ENCODE peak calls at places on chromosome 22, in nine cellular contexts. M is lower lobe of right lung, L is heart left ventricle, P is WTC11, S is mucosa of descending colon, T is body of pancreas, N is osteoblast, G is neural progenitor cell, Q is AG09309. Y is an unnamed sample.

GRCh38 chr22:29336751-29337490 is 21.4 kb upstream of the RASL10A start:
- DNase-seq in P (no peak), M (no peak), T (no peak), G (no peak), L (no peak), S (no peak), Q (no peak), N (peak), Y (no peak)

GRCh38 chr22:23262474-23263332 is 82.4 kb downstream of the BCR start:
- DNase-seq in M (no peak), N (no peak), T (no peak), P (no peak), G (no peak), Q (no peak), L (no peak), S (no peak), Y (peak)

GRCh38 chr22:43158778-43159483 is 7.6 kb downstream of the TSPO start:
- DNase-seq in G (no peak), P (no peak), S (no peak), Q (no peak), M (no peak), N (peak), T (no peak), L (no peak), Y (no peak)

GRCh38 chr22:38505595-38506117 is 455 bp downstream of the DDX17 start:
- DNase-seq in S (peak), M (peak), Q (no peak), T (peak), L (peak), P (peak), G (peak), N (peak), Y (peak)

GRCh38 chr22:27240298-27240885 is 561.2 kb downstream of the MN1 start:
- DNase-seq in L (no peak), N (peak), Q (no peak), M (no peak), P (no peak), S (no peak), G (no peak), T (peak), Y (no peak)

GRCh38 chr22:37145415-37146385 is 4.0 kb downstream of the IL2RB start:
- DNase-seq in S (peak), T (peak), L (peak), N (peak), Q (no peak), G (no peak), M (no peak), P (no peak), Y (no peak)

GRCh38 chr22:30240541-30241417 is 5.8 kb downstream of the LIF start:
- DNase-seq in Q (no peak), P (no peak), G (no peak), T (no peak), N (peak), L (no peak), S (no peak), M (no peak), Y (no peak)

GRCh38 chr22:40890881-40891280 is 29.0 kb upstream of the DNAJB7 start:
- DNase-seq in N (no peak), G (no peak), M (no peak), P (no peak), Q (peak), L (no peak), S (no peak), T (no peak), Y (no peak)

GRCh38 chr22:32410459-32410858 is 1.6 kb downstream of the RTCB start:
- DNase-seq in M (no peak), G (no peak), Q (no peak), T (no peak), P (no peak), L (no peak), N (no peak), S (no peak), Y (no peak)

GRCh38 chr22:42296381-42296853 is 26.0 kb upstream of the TCF20 start:
- DNase-seq in S (no peak), N (no peak), G (no peak), T (peak), L (peak), M (no peak), P (peak), Q (no peak), Y (no peak)

GRCh38 chr22:36781656-36782627 is 6.0 kb upstream of the IFT27 start:
- DNase-seq in L (peak), P (peak), S (peak), T (peak), N (peak), G (peak), Q (peak), M (peak), Y (peak)

GRCh38 chr22:32579533-32580220 is 105.1 kb downstream of the FBXO7 start:
- DNase-seq in G (no peak), T (no peak), M (peak), N (no peak), S (no peak), L (no peak), P (no peak), Q (no peak), Y (no peak)

GRCh38 chr22:27186643-27187042 is 529.3 kb downstream of the MIAT start:
- DNase-seq in P (no peak), M (no peak), G (no peak), L (no peak), S (no peak), Q (no peak), T (no peak), N (no peak), Y (no peak)

GRCh38 chr22:22671506-22671905 is 27.1 kb downstream of the GGTLC2 start:
- DNase-seq in G (no peak), Q (no peak), S (no peak), M (no peak), P (no peak), L (no peak), N (no peak), T (no peak), Y (no peak)

GRCh38 chr22:49500942-49501395 is 326.7 kb downstream of the BRD1 start:
- DNase-seq in G (no peak), Q (no peak), N (no peak), P (no peak), T (no peak), L (no peak), S (no peak), M (no peak), Y (no peak)

GRCh38 chr22:40512426-40513136 is 123.9 kb downstream of the MRTFA start:
- DNase-seq in L (no peak), S (no peak), G (no peak), T (no peak), P (no peak), M (no peak), N (peak), Q (peak), Y (no peak)

GRCh38 chr22:49427341-49427740 is 400.3 kb downstream of the BRD1 start:
- DNase-seq in Q (no peak), M (no peak), N (no peak), P (no peak), G (no peak), S (no peak), L (no peak), T (no peak), Y (no peak)

DNA sequence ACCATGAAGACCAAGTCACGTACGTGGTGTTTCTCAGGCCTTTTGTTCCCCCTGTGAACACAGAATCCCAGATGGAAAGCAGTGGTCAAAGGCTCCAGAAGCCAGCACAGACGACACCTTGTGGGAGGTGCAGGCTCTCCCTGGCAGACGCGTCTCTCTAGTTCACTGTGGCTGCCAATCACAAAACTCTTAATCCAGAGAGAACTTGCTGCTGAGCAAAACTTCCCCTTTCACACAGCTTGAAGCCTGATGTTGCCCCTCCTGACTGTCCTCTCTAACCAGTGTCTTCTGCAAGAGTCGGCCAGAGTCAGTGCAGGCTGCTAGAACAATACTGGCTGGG is 67.1 kb downstream of the PIWIL3 start:
- DNase-seq in P (no peak), M (no peak), S (no peak), Q (no peak), T (no peak), G (peak), L (no peak), N (peak), Y (no peak)
- TF ChIP-seq CTCF in P (no peak), M (peak), S (peak), Q (no peak), T (no peak), G (peak), L (no peak), N (no peak), Y (no peak)

GRCh38 chr22:46445771-46446485 is 91.5 kb downstream of the CELSR1 start:
- DNase-seq in P (no peak), N (no peak), G (no peak), Q (no peak), M (no peak), T (no peak), L (no peak), S (no peak), Y (no peak)

GRCh38 chr22:46446799-46447198 is 90.6 kb downstream of the CELSR1 start:
- DNase-seq in N (peak), G (no peak), Q (no peak), T (no peak), L (no peak), M (no peak), P (no peak), S (no peak), Y (no peak)

GRCh38 chr22:46443850-46444389 is 93.5 kb downstream of the CELSR1 start:
- DNase-seq in M (peak), N (peak), T (no peak), P (no peak), G (peak), L (no peak), S (no peak), Q (no peak), Y (no peak)

GRCh38 chr22:46442217-46442853 is 95.1 kb downstream of the CELSR1 start:
- DNase-seq in G (no peak), L (no peak), M (no peak), N (peak), T (no peak), Q (no peak), P (no peak), S (no peak), Y (no peak)

DNA sequence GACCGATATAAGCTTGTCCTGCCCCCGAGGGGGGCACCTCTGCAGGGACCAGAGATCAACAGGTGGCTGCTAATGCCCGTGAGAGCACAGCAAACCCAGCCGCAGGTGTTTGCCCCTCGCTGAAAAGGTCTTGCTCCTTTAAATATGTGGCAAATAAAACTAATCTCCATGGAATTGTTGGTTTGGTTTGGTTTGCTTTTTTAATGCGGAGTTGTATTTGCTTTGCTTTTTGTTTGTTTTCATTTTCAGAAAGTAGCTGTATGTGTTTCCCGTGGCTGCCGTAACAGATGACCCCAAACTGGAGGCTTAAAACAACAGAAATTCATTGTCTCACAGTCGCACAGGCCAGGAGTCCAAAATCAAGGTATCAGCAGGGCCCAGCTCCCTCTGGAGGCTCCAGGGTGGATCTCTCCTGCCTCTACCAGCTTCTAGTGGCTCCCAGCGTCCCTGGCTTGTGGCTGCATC is 93.0 kb downstream of the CELSR1 start:
- DNase-seq in L (no peak), M (no peak), S (no peak), T (no peak), P (no peak), G (no peak), Q (no peak), N (no peak), Y (no peak)
- TF ChIP-seq CTCF in L (no peak), M (no peak), S (no peak), T (no peak), P (no peak), G (no peak), Q (no peak), N (no peak), Y (no peak)

DNA sequence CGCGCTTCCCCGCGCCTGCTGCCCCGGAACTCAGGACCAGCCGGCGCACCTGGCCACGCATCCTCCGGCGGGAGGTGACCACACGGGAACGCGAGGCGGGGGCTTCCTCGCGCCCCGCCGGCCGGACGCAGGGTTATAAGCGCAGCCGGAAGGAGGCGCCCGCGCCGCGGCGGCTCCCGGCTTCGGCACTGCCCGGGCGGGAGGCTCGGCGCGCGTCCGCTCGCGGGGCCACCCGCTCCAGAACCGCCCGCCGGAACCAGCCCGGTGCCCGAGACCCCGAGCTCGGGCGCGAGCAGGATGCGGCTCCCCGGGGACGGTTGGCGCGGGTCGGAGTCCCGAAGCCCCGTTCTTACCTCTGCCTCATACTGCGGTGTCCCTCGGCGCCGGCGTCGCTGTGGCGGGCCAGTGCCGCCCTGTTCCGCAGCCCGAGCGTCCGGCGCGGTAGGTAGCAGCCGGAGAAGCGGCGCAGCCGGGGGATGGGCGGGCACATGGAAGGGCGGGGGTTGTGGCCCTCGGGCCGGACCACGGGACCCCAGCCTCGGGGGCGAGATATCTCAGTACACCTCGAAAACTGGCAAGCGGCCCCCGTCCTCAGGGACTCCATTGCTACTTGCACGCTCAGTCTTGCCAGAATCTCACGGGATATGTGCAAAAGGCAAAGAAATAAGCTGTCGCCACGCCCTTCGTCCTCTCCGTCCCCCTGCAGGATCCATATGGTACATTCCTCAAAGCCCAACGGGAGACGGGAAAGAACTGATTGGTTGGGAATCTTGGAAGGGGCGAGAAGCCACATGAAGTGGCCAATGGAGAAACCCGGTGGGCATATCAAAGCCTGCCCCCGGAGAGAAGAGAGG is 23.1 kb downstream of the MICAL3 start:
- DNase-seq in N (peak), L (peak), P (peak), M (peak), S (peak), G (peak), T (peak), Q (peak), Y (peak)
- TF ChIP-seq CTCF in N (peak), L (peak), P (no peak), M (peak), S (peak), G (peak), T (peak), Q (peak), Y (peak)

GRCh38 chr22:45082795-45083194 is 73.0 kb upstream of the PHF21B start:
- DNase-seq in T (no peak), N (peak), S (no peak), L (no peak), P (peak), G (peak), Q (no peak), M (no peak), Y (peak)
- TF ChIP-seq CTCF in T (no peak), N (peak), S (no peak), L (no peak), P (peak), G (peak), Q (peak), M (no peak), Y (no peak)

GRCh38 chr22:33779243-33779642 is 141.0 kb downstream of the LARGE1 start:
- DNase-seq in S (no peak), P (no peak), G (no peak), Q (no peak), T (no peak), L (no peak), N (no peak), M (no peak), Y (no peak)
- TF ChIP-seq CTCF in S (no peak), P (no peak), G (no peak), Q (no peak), T (no peak), L (no peak), N (no peak), M (no peak), Y (no peak)

DNA sequence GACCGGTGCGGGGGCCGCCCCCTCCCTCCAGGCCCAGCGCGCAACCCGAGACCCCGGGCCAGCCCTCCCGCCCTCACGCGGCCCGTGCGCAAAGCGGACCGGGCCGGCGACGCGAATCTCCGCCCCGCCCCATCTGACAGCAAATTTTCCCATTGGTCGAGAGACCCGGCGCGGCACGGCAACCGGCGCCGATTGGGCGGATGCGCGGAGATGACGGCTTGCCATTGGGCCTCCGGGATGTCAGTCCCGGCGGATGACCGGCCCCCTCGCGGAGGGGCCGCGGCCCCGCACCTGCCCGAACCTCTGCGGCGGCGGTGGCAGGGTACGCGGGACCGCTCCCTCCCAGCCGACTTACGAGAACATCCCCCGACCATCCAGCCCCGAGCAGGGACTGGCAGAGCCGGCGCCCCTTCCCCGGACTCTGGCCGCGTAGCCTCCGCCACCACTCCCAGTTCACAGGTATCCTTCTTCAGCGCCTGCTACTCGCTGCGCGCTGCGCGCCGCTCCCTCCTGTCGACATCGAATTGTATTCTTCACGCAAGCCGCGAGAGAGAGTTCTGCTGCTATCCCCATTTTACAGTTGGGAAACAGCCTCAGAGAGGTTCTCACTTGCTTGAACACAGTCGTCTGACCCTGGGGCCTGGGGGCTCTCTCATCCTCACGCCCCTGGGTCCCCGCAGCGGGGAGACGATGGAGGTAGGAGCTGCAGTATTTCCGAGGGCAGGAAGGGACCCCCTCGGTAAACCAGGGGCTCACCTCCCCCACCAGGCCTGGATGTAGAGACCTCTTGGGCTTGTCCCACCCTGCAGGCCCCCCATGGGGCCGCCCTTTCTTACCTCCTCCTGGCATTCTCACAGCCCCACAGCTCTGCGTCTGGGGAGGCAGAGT is at the start of gene ARVCF:
- DNase-seq in N (peak), G (peak), Q (peak), S (peak), M (peak), P (peak), L (peak), T (peak), Y (peak)
- TF ChIP-seq CTCF in N (no peak), G (no peak), Q (no peak), S (no peak), M (peak), P (no peak), L (peak), T (no peak), Y (no peak)

Y was measured in endothelial cell.